ENCODE peak calls at places on chromosome 17, in six cellular contexts. L is IMR-90, S is neuronal stem cell, O is mesenchymal stem cell, J is H1, D is trophoblast cell. C is an unnamed sample.

GRCh38 chr17:57662021-57662420 is 83.1 kb downstream of the CCDC182 start:
- DNase-seq in L (no peak), D (no peak), S (no peak), O (no peak), J (no peak), C (no peak)

GRCh38 chr17:58352843-58353719 is 1.1 kb upstream of the SUPT4H1 start:
- DNase-seq in D (peak; percentile 34), O (peak; percentile 80), J (peak; percentile 56), L (peak; percentile 41), S (peak; percentile 51), C (peak; percentile 81)

GRCh38 chr17:8965394-8966168 is at the start of gene PIK3R5:
- DNase-seq in O (no peak), S (peak; percentile 40), D (peak; percentile 62), J (peak; percentile 90), L (no peak), C (peak; percentile 87)

GRCh38 chr17:72338847-72339790 is 218.3 kb downstream of the SOX9 start:
- DNase-seq in D (peak; percentile 91), J (no peak), S (no peak), L (peak; percentile 97), O (peak; percentile 95), C (peak; percentile 97)

GRCh38 chr17:40482722-40483121 is 18.7 kb downstream of the TNS4 start:
- DNase-seq in D (no peak), S (no peak), O (no peak), J (no peak), L (no peak), C (no peak)

GRCh38 chr17:57589151-57590034 is 155.7 kb downstream of the CCDC182 start:
- DNase-seq in S (no peak), L (no peak), O (no peak), J (no peak), D (no peak), C (no peak)

GRCh38 chr17:10316986-10317834 is 55.6 kb downstream of the MYH13 start:
- DNase-seq in D (peak; percentile 50), J (peak; percentile 73), S (no peak), L (peak; percentile 41), O (peak; percentile 26), C (peak; percentile 59)

GRCh38 chr17:51869387-51869786 is 289.1 kb downstream of the CA10 start:
- DNase-seq in L (no peak), O (peak; percentile 1), S (peak; percentile 73), D (peak; percentile 68), J (peak; percentile 61), C (peak; percentile 71)

GRCh38 chr17:57313276-57313835 is 57.0 kb downstream of the MSI2 start:
- DNase-seq in L (no peak), O (no peak), J (no peak), S (no peak), D (no peak), C (no peak)

GRCh38 chr17:47427985-47428384 is 102.9 kb upstream of the NPEPPS start:
- DNase-seq in J (no peak), S (no peak), L (no peak), D (no peak), O (no peak), C (no peak)

GRCh38 chr17:7560172-7561027 is 1.3 kb upstream of the SENP3 start:
- DNase-seq in O (peak; percentile 72), J (peak; percentile 90), S (peak; percentile 67), L (peak; percentile 49), D (peak; percentile 89), C (peak; percentile 91)

GRCh38 chr17:72297326-72298115 is 176.7 kb downstream of the SOX9 start:
- DNase-seq in D (no peak), J (no peak), O (peak; percentile 7), S (no peak), L (peak; percentile 69), C (peak; percentile 29)

GRCh38 chr17:8167526-8167925 is 4.8 kb upstream of the VAMP2 start:
- DNase-seq in L (no peak), S (no peak), O (no peak), D (peak; percentile 0), J (no peak), C (no peak)

GRCh38 chr17:82292251-82293154 is 19.0 kb upstream of the CSNK1D start:
- DNase-seq in D (peak; percentile 98), J (peak; percentile 91), L (peak; percentile 98), S (peak; percentile 96), O (peak; percentile 99), C (peak; percentile 99)

GRCh38 chr17:19756551-19756950 is 8.5 kb upstream of the ALDH3A1 start:
- DNase-seq in D (no peak), J (no peak), O (no peak), S (no peak), L (no peak), C (no peak)

GRCh38 chr17:79728169-79728907 is 2.4 kb upstream of the ENPP7 start:
- DNase-seq in S (peak; percentile 86), J (peak; percentile 91), L (peak; percentile 91), O (peak; percentile 89), D (peak; percentile 93), C (peak; percentile 95)

GRCh38 chr17:69764137-69764536 is 310.9 kb upstream of the KCNJ16 start:
- DNase-seq in L (peak; percentile 21), S (no peak), D (peak; percentile 65), O (no peak), J (no peak), C (no peak)

GRCh38 chr17:68057531-68057952 is 22.0 kb downstream of the KPNA2 start:
- DNase-seq in O (peak; percentile 49), S (no peak), D (peak; percentile 71), L (peak; percentile 56), J (no peak), C (peak; percentile 42)

GRCh38 chr17:32746698-32747097 is 130.2 kb downstream of the MYO1D start:
- DNase-seq in L (peak; percentile 45), O (peak; percentile 72), D (peak; percentile 93), S (no peak), J (no peak), C (no peak)

GRCh38 chr17:27263386-27263785 is 30.5 kb upstream of the WSB1 start:
- DNase-seq in D (no peak), L (no peak), O (no peak), J (no peak), S (no peak), C (no peak)

GRCh38 chr17:6413073-6413472 is 21.8 kb downstream of the AIPL1 start:
- DNase-seq in L (peak; percentile 40), J (no peak), S (no peak), D (peak; percentile 50), O (peak; percentile 68), C (peak; percentile 61)

GRCh38 chr17:75153854-75154194 is 488 bp downstream of the JPT1 start:
- DNase-seq in S (no peak), L (no peak), J (no peak), D (no peak), O (peak; percentile 43), C (no peak)

GRCh38 chr17:83192161-83192788 is 112.9 kb downstream of the METRNL start:
- DNase-seq in D (no peak), S (no peak), L (peak; percentile 50), J (peak; percentile 16), O (peak; percentile 5), C (no peak)

GRCh38 chr17:32831223-32831622 is 45.7 kb downstream of the MYO1D start:
- DNase-seq in L (no peak), O (no peak), D (no peak), S (no peak), J (no peak), C (no peak)

GRCh38 chr17:4172356-4172755 is 29.4 kb downstream of the CYB5D2 start:
- DNase-seq in O (no peak), J (no peak), L (no peak), D (no peak), S (no peak), C (no peak)

DNA sequence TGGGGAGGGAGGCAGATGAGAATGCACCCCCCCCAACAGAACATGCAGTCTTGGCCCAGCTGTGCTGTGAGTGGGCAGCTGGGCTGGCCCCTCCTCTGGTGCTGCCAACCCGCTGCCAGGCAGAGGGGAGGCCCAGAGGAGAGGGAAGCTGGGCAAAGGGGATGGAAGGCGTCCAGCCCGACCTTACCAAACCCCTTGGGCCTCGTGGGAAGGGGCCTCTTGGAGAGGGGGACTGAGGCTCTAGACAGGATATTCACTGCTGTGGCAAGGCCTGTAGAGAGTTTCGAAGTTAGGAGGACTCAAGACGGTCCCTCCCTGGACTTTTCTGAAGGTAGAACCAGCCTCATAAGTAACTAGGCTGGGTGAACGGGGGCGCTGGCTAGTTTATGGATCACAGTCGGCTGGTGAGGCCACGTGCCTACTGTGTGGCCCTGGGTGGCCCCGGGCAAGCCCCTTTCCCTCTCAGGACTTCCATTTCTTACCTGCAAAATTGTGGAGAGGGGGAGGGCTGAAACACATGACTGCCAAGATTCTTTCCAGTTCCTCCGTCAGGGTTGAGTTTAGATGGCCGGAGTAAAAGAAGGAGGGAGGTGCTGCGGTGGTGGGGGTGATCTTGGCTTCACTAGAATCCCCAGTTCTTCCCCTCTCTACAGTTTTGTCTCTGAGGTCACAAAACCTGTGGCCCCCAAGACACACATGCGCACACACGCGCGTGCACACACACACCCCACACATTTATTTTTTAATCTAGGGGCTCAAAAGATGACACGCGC is 807 bp upstream of the STAT5A start:
- DNase-seq in L (no peak), J (no peak), O (no peak), D (no peak), S (no peak), C (no peak)
- H3K4me3 ChIP-seq in L (peak overlapping the region; percentile 63), J (peak overlapping the region; percentile 65), O (peak overlapping the region; percentile 78), D (no peak overlapping the region), S (no peak overlapping the region), C (no peak overlapping the region)

GRCh38 chr17:36816214-36816613 is 121.1 kb upstream of the LHX1 start:
- DNase-seq in J (no peak), L (no peak), D (no peak), O (no peak), S (no peak), C (no peak)

GRCh38 chr17:36817483-36818048 is 119.7 kb upstream of the LHX1 start:
- DNase-seq in J (no peak), O (no peak), L (no peak), D (no peak), S (no peak), C (no peak)

GRCh38 chr17:36818134-36818825 is 119.0 kb upstream of the LHX1 start:
- DNase-seq in L (no peak), S (no peak), D (no peak), O (no peak), J (no peak), C (no peak)

GRCh38 chr17:36814958-36815357 is 122.3 kb upstream of the LHX1 start:
- DNase-seq in D (no peak), L (no peak), J (no peak), O (no peak), S (no peak), C (no peak)

DNA sequence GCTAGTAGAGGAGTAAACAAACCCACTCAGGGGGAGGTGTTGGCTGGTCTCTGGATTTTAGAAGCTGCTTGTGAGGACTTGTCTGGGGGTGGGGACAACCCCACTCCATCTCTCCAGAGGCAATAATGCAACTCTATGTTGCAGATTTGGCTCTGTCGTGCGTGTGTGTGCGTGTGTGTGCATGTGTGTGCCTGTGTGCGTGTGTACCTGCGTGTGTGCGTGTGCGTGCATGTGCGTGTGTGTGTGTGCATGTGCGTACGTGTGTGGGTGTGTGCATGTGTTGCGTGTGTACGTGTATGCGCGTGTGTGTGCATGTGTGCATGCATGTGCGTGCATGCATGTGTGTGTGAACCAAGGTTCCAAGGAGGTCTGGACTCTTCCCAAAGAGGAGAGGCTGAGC is 120.4 kb upstream of the LHX1 start:
- DNase-seq in D (no peak), L (no peak), S (no peak), J (no peak), O (no peak), C (no peak)
- H3K23ac ChIP-seq in D (no peak overlapping the region), L (no peak overlapping the region), S (peak overlapping the region; percentile 22), J (no peak overlapping the region), O (no peak overlapping the region), C (no peak overlapping the region)

GRCh38 chr17:48612456-48612853 is 1.6 kb upstream of the HOXB7 start:
- DNase-seq in O (peak; percentile 74), L (peak; percentile 54), J (no peak), S (no peak), D (no peak), C (no peak)
- H3K4me3 ChIP-seq in O (peak overlapping the region; percentile 87), L (peak overlapping the region; percentile 63), J (no peak overlapping the region), S (no peak overlapping the region), D (no peak overlapping the region), C (no peak overlapping the region)

GRCh38 chr17:12590417-12590816 is 75.3 kb upstream of the MYOCD start:
- DNase-seq in S (no peak), J (no peak), D (no peak), L (no peak), O (no peak), C (no peak)
- H3K23ac ChIP-seq in S (no peak overlapping the region), J (no peak overlapping the region), D (no peak overlapping the region), L (no peak overlapping the region), O (no peak overlapping the region), C (no peak overlapping the region)

C was measured in mesendoderm.